ENCODE peak calls at places on chromosomes 7 and 10, in five cellular contexts. S, E, P, Q and W are unnamed samples.

GRCh38 chr10:99854860-99855259 is 72.4 kb downstream of the ABCC2 start:
- DNase-seq in S (no peak), E (peak), P (no peak), Q (peak), W (no peak)

GRCh38 chr7:2199956-2200583 is 32.7 kb downstream of the MAD1L1 start:
- DNase-seq in S (no peak), E (no peak), P (no peak), Q (no peak), W (no peak)

GRCh38 chr7:129370812-129371211 is 63.4 kb upstream of the STRIP2 start:
- DNase-seq in S (no peak), E (peak), P (no peak), Q (no peak), W (no peak)

GRCh38 chr10:119693262-119693957 is 32.4 kb upstream of the INPP5F start:
- DNase-seq in S (peak), E (no peak), P (peak), Q (no peak), W (no peak)

GRCh38 chr7:1562126-1562525 is 6.1 kb upstream of the TMEM184A start:
- DNase-seq in S (no peak), E (no peak), P (no peak), Q (no peak), W (no peak)

GRCh38 chr10:53786236-53786635 is 1013.7 kb upstream of the MBL2 start:
- DNase-seq in S (peak), E (no peak), P (no peak), Q (no peak), W (no peak)

GRCh38 chr10:23192396-23192740 is 256 bp downstream of the PTF1A start:
- DNase-seq in S (no peak), E (no peak), P (no peak), Q (no peak), W (peak)

GRCh38 chr7:55254596-55255500 is 110.3 kb upstream of the LANCL2 start:
- DNase-seq in S (peak), E (peak), P (peak), Q (no peak), W (peak)

GRCh38 chr10:29746080-29746797 is 111.5 kb upstream of the SVIL start:
- DNase-seq in S (peak), E (peak), P (no peak), Q (peak), W (no peak)

GRCh38 chr7:131302876-131303707 is 24.6 kb upstream of the MKLN1 start:
- DNase-seq in S (peak), E (peak), P (peak), Q (no peak), W (no peak)

GRCh38 chr10:127196955-127197432 is 603 bp upstream of the INSYN2A start:
- DNase-seq in S (no peak), E (no peak), P (no peak), Q (no peak), W (no peak)

GRCh38 chr7:49322476-49322875 is 398.1 kb downstream of the CDC14C start:
- DNase-seq in S (no peak), E (no peak), P (no peak), Q (no peak), W (no peak)

GRCh38 chr7:132783824-132784223 is 207.6 kb upstream of the PLXNA4 start:
- DNase-seq in S (peak), E (peak), P (peak), Q (peak), W (no peak)

GRCh38 chr7:30697716-30698460 is 15.6 kb upstream of the CRHR2 start:
- DNase-seq in S (no peak), E (peak), P (peak), Q (no peak), W (no peak)

GRCh38 chr7:156892821-156893706 is at the start of gene LMBR1:
- DNase-seq in S (peak), E (peak), P (peak), Q (peak), W (peak)

GRCh38 chr10:89403043-89403442 is 10.6 kb downstream of the IFIT1 start:
- DNase-seq in S (no peak), E (no peak), P (no peak), Q (no peak), W (no peak)

GRCh38 chr7:27424749-27425148 is 182.1 kb downstream of the EVX1 start:
- DNase-seq in S (no peak), E (no peak), P (peak), Q (no peak), W (peak)

GRCh38 chr7:151007469-151007898 is 16.7 kb downstream of the NOS3 start:
- DNase-seq in S (no peak), E (no peak), P (no peak), Q (no peak), W (no peak)

GRCh38 chr10:124894569-124895215 is 47.2 kb upstream of the ZRANB1 start:
- DNase-seq in S (no peak), E (no peak), P (no peak), Q (no peak), W (no peak)

GRCh38 chr10:97291357-97292096 is 910 bp downstream of the ARHGAP19 start:
- DNase-seq in S (peak), E (no peak), P (no peak), Q (no peak), W (no peak)

GRCh38 chr10:102769375-102770107 is 25.8 kb downstream of the WBP1L start:
- DNase-seq in S (no peak), E (peak), P (no peak), Q (no peak), W (no peak)

GRCh38 chr10:102596506-102596971 is 47.7 kb upstream of the TRIM8 start:
- DNase-seq in S (peak), E (peak), P (peak), Q (no peak), W (no peak)